ENCODE peak calls at places on chromosomes 11 and 22, in six cellular contexts. E, H, P, X, L and V are unnamed samples.

GRCh38 chr11:61626580-61627380 is 45.9 kb upstream of the SYT7 start:
- DNase-seq in E (peak), H (peak), P (no peak), X (no peak), L (no peak), V (peak)

GRCh38 chr11:67545280-67545679 is 22.0 kb upstream of the CABP2 start:
- DNase-seq in E (no peak), H (no peak), P (peak), X (peak), L (no peak), V (no peak)

GRCh38 chr11:115699733-115700132 is 195.5 kb upstream of the CADM1 start:
- DNase-seq in E (no peak), H (peak), P (no peak), X (no peak), L (no peak), V (no peak)

GRCh38 chr22:40733919-40734318 is 54.6 kb downstream of the MCHR1 start:
- DNase-seq in E (no peak), H (peak), P (no peak), X (no peak), L (no peak), V (no peak)

GRCh38 chr11:119999220-119999619 is 138.7 kb downstream of the TRIM29 start:
- DNase-seq in E (no peak), H (no peak), P (no peak), X (peak), L (no peak), V (no peak)

GRCh38 chr11:128948583-128948982 is 5.9 kb upstream of the TP53AIP1 start:
- DNase-seq in E (no peak), H (no peak), P (no peak), X (no peak), L (no peak), V (no peak)

GRCh38 chr11:70577258-70577603 is 178.9 kb downstream of the CTTN start:
- DNase-seq in E (no peak), H (no peak), P (no peak), X (no peak), L (no peak), V (no peak)

GRCh38 chr11:126917531-126918204 is 82.9 kb downstream of the KIRREL3 start:
- DNase-seq in E (no peak), H (peak), P (no peak), X (peak), L (no peak), V (no peak)

GRCh38 chr11:82872377-82873150 is 27.7 kb downstream of the PRCP start:
- DNase-seq in E (no peak), H (no peak), P (no peak), X (no peak), L (no peak), V (no peak)

GRCh38 chr11:116199182-116199581 is 573.6 kb downstream of the BUD13 start:
- DNase-seq in E (peak), H (no peak), P (no peak), X (no peak), L (no peak), V (no peak)

GRCh38 chr11:66369073-66369894 is 2.3 kb downstream of the SLC29A2 start:
- DNase-seq in E (no peak), H (no peak), P (no peak), X (no peak), L (no peak), V (no peak)

GRCh38 chr22:32622004-32622761 is 147.6 kb downstream of the FBXO7 start:
- DNase-seq in E (no peak), H (peak), P (no peak), X (no peak), L (no peak), V (peak)

GRCh38 chr22:45552580-45553332 is 50.1 kb downstream of the FBLN1 start:
- DNase-seq in E (peak), H (peak), P (no peak), X (peak), L (no peak), V (peak)

GRCh38 chr22:48936391-48936790 is 891.3 kb downstream of the BRD1 start:
- DNase-seq in E (no peak), H (no peak), P (no peak), X (no peak), L (no peak), V (no peak)

GRCh38 chr11:107591446-107592236 is 694 bp downstream of the ELMOD1 start:
- DNase-seq in E (peak), H (peak), P (peak), X (no peak), L (no peak), V (peak)

GRCh38 chr22:30732426-30732825 is 37.8 kb downstream of the OSBP2 start:
- DNase-seq in E (no peak), H (no peak), P (no peak), X (no peak), L (no peak), V (no peak)

GRCh38 chr22:49705631-49706352 is 121.9 kb downstream of the BRD1 start:
- DNase-seq in E (no peak), H (no peak), P (no peak), X (no peak), L (no peak), V (no peak)

GRCh38 chr22:21745948-21746347 is 10.4 kb upstream of the YPEL1 start:
- DNase-seq in E (no peak), H (no peak), P (no peak), X (no peak), L (no peak), V (no peak)

GRCh38 chr22:39686178-39686620 is 115.6 kb downstream of the CACNA1I start:
- DNase-seq in E (no peak), H (no peak), P (no peak), X (no peak), L (no peak), V (no peak)

GRCh38 chr11:71946144-71946571 is 17.3 kb downstream of the RNF121 start:
- DNase-seq in E (no peak), H (peak), P (no peak), X (no peak), L (no peak), V (no peak)